ENCODE peak calls at places on chromosomes 5 and 9, in nine cellular contexts. One of them, this sample, is unnamed.
A peak's percentile ranks its signal among the peaks of the same experiment; 100 is the strongest.

GRCh38 chr5:148454576-148454975 is 70.8 kb downstream of the FBXO38 start:
- DNase-seq in caudate nucleus: no peak
- DNase-seq in left colon: no peak
- DNase-seq in tibial nerve: no peak
- DNase-seq in psoas muscle: no peak
- DNase-seq in stimulated activated CD4-positive, alpha-beta T cell treated with anti-CD3 and anti-CD28 coated beads, Interleukin-12 subunit alpha, Interleukin-12 subunit beta, amount 100 ng/mL, for 4 hours: no peak
- DNase-seq in epithelial cell of esophagus: no peak
- DNase-seq in T-helper 17 cell: no peak
- DNase-seq in stimulated activated CD8-positive, alpha-beta memory T cell treated with anti-CD3 and anti-CD28 coated beads, Interleukin-7, amount 100 ng/mL, for 24 hours: no peak
- DNase-seq in this sample: no peak

GRCh38 chr5:90709323-90710148 is 150.9 kb downstream of the ADGRV1 start:
- DNase-seq in caudate nucleus: no peak
- DNase-seq in left colon: peak; percentile 48
- DNase-seq in tibial nerve: peak; percentile 33
- DNase-seq in psoas muscle: no peak
- DNase-seq in stimulated activated CD4-positive, alpha-beta T cell treated with anti-CD3 and anti-CD28 coated beads, Interleukin-12 subunit alpha, Interleukin-12 subunit beta, amount 100 ng/mL, for 4 hours: no peak
- DNase-seq in epithelial cell of esophagus: peak; percentile 57
- DNase-seq in T-helper 17 cell: no peak
- DNase-seq in stimulated activated CD8-positive, alpha-beta memory T cell treated with anti-CD3 and anti-CD28 coated beads, Interleukin-7, amount 100 ng/mL, for 24 hours: no peak
- DNase-seq in this sample: no peak

GRCh38 chr9:85738509-85738908 is 3.2 kb downstream of the AGTPBP1 start:
- DNase-seq in caudate nucleus: no peak
- DNase-seq in left colon: no peak
- DNase-seq in tibial nerve: no peak
- DNase-seq in psoas muscle: no peak
- DNase-seq in stimulated activated CD4-positive, alpha-beta T cell treated with anti-CD3 and anti-CD28 coated beads, Interleukin-12 subunit alpha, Interleukin-12 subunit beta, amount 100 ng/mL, for 4 hours: no peak
- DNase-seq in epithelial cell of esophagus: no peak
- DNase-seq in T-helper 17 cell: no peak
- DNase-seq in stimulated activated CD8-positive, alpha-beta memory T cell treated with anti-CD3 and anti-CD28 coated beads, Interleukin-7, amount 100 ng/mL, for 24 hours: no peak
- DNase-seq in this sample: no peak

GRCh38 chr5:180026320-180026719 is 45.2 kb downstream of the RNF130 start:
- DNase-seq in caudate nucleus: no peak
- DNase-seq in left colon: no peak
- DNase-seq in tibial nerve: no peak
- DNase-seq in psoas muscle: no peak
- DNase-seq in stimulated activated CD4-positive, alpha-beta T cell treated with anti-CD3 and anti-CD28 coated beads, Interleukin-12 subunit alpha, Interleukin-12 subunit beta, amount 100 ng/mL, for 4 hours: no peak
- DNase-seq in epithelial cell of esophagus: peak; percentile 48
- DNase-seq in T-helper 17 cell: no peak
- DNase-seq in stimulated activated CD8-positive, alpha-beta memory T cell treated with anti-CD3 and anti-CD28 coated beads, Interleukin-7, amount 100 ng/mL, for 24 hours: no peak
- DNase-seq in this sample: no peak

GRCh38 chr5:45399041-45399440 is 297.1 kb downstream of the HCN1 start:
- DNase-seq in caudate nucleus: no peak
- DNase-seq in left colon: no peak
- DNase-seq in tibial nerve: no peak
- DNase-seq in psoas muscle: no peak
- DNase-seq in stimulated activated CD4-positive, alpha-beta T cell treated with anti-CD3 and anti-CD28 coated beads, Interleukin-12 subunit alpha, Interleukin-12 subunit beta, amount 100 ng/mL, for 4 hours: no peak
- DNase-seq in epithelial cell of esophagus: no peak
- DNase-seq in T-helper 17 cell: no peak
- DNase-seq in stimulated activated CD8-positive, alpha-beta memory T cell treated with anti-CD3 and anti-CD28 coated beads, Interleukin-7, amount 100 ng/mL, for 24 hours: no peak
- DNase-seq in this sample: no peak

GRCh38 chr9:469672-470040 is 255.0 kb downstream of the DOCK8 start:
- DNase-seq in caudate nucleus: no peak
- DNase-seq in left colon: peak; percentile 60
- DNase-seq in tibial nerve: peak; percentile 8
- DNase-seq in psoas muscle: peak; percentile 15
- DNase-seq in stimulated activated CD4-positive, alpha-beta T cell treated with anti-CD3 and anti-CD28 coated beads, Interleukin-12 subunit alpha, Interleukin-12 subunit beta, amount 100 ng/mL, for 4 hours: peak; percentile 8
- DNase-seq in epithelial cell of esophagus: peak; percentile 7
- DNase-seq in T-helper 17 cell: peak; percentile 4
- DNase-seq in stimulated activated CD8-positive, alpha-beta memory T cell treated with anti-CD3 and anti-CD28 coated beads, Interleukin-7, amount 100 ng/mL, for 24 hours: no peak
- DNase-seq in this sample: peak; percentile 71

GRCh38 chr5:92050970-92051369 is 667.9 kb upstream of the ARRDC3 start:
- DNase-seq in caudate nucleus: no peak
- DNase-seq in left colon: no peak
- DNase-seq in tibial nerve: no peak
- DNase-seq in psoas muscle: no peak
- DNase-seq in stimulated activated CD4-positive, alpha-beta T cell treated with anti-CD3 and anti-CD28 coated beads, Interleukin-12 subunit alpha, Interleukin-12 subunit beta, amount 100 ng/mL, for 4 hours: no peak
- DNase-seq in epithelial cell of esophagus: no peak
- DNase-seq in T-helper 17 cell: no peak
- DNase-seq in stimulated activated CD8-positive, alpha-beta memory T cell treated with anti-CD3 and anti-CD28 coated beads, Interleukin-7, amount 100 ng/mL, for 24 hours: no peak
- DNase-seq in this sample: no peak

GRCh38 chr5:172849636-172850453 is 15.8 kb downstream of the ERGIC1 start:
- DNase-seq in caudate nucleus: no peak
- DNase-seq in left colon: peak; percentile 77
- DNase-seq in tibial nerve: no peak
- DNase-seq in psoas muscle: peak; percentile 41
- DNase-seq in stimulated activated CD4-positive, alpha-beta T cell treated with anti-CD3 and anti-CD28 coated beads, Interleukin-12 subunit alpha, Interleukin-12 subunit beta, amount 100 ng/mL, for 4 hours: no peak
- DNase-seq in epithelial cell of esophagus: peak; percentile 81
- DNase-seq in T-helper 17 cell: no peak
- DNase-seq in stimulated activated CD8-positive, alpha-beta memory T cell treated with anti-CD3 and anti-CD28 coated beads, Interleukin-7, amount 100 ng/mL, for 24 hours: no peak
- DNase-seq in this sample: no peak

GRCh38 chr5:145846087-145846486 is 10.9 kb upstream of the PRELID2 start:
- DNase-seq in caudate nucleus: no peak
- DNase-seq in left colon: no peak
- DNase-seq in tibial nerve: no peak
- DNase-seq in psoas muscle: no peak
- DNase-seq in stimulated activated CD4-positive, alpha-beta T cell treated with anti-CD3 and anti-CD28 coated beads, Interleukin-12 subunit alpha, Interleukin-12 subunit beta, amount 100 ng/mL, for 4 hours: no peak
- DNase-seq in epithelial cell of esophagus: no peak
- DNase-seq in T-helper 17 cell: no peak
- DNase-seq in stimulated activated CD8-positive, alpha-beta memory T cell treated with anti-CD3 and anti-CD28 coated beads, Interleukin-7, amount 100 ng/mL, for 24 hours: no peak
- DNase-seq in this sample: no peak

GRCh38 chr5:93654676-93655075 is 71.7 kb downstream of the NR2F1 start:
- DNase-seq in caudate nucleus: no peak
- DNase-seq in left colon: no peak
- DNase-seq in tibial nerve: no peak
- DNase-seq in psoas muscle: no peak
- DNase-seq in stimulated activated CD4-positive, alpha-beta T cell treated with anti-CD3 and anti-CD28 coated beads, Interleukin-12 subunit alpha, Interleukin-12 subunit beta, amount 100 ng/mL, for 4 hours: no peak
- DNase-seq in epithelial cell of esophagus: peak; percentile 6
- DNase-seq in T-helper 17 cell: no peak
- DNase-seq in stimulated activated CD8-positive, alpha-beta memory T cell treated with anti-CD3 and anti-CD28 coated beads, Interleukin-7, amount 100 ng/mL, for 24 hours: no peak
- DNase-seq in this sample: no peak

GRCh38 chr9:110640736-110641135 is 27.9 kb upstream of the MUSK start:
- DNase-seq in caudate nucleus: peak; percentile 82
- DNase-seq in left colon: no peak
- DNase-seq in tibial nerve: no peak
- DNase-seq in psoas muscle: no peak
- DNase-seq in stimulated activated CD4-positive, alpha-beta T cell treated with anti-CD3 and anti-CD28 coated beads, Interleukin-12 subunit alpha, Interleukin-12 subunit beta, amount 100 ng/mL, for 4 hours: no peak
- DNase-seq in epithelial cell of esophagus: no peak
- DNase-seq in T-helper 17 cell: no peak
- DNase-seq in stimulated activated CD8-positive, alpha-beta memory T cell treated with anti-CD3 and anti-CD28 coated beads, Interleukin-7, amount 100 ng/mL, for 24 hours: no peak
- DNase-seq in this sample: no peak

GRCh38 chr5:92907914-92908606 is 673.0 kb downstream of the NR2F1-AS1 start:
- DNase-seq in caudate nucleus: no peak
- DNase-seq in left colon: no peak
- DNase-seq in tibial nerve: no peak
- DNase-seq in psoas muscle: no peak
- DNase-seq in stimulated activated CD4-positive, alpha-beta T cell treated with anti-CD3 and anti-CD28 coated beads, Interleukin-12 subunit alpha, Interleukin-12 subunit beta, amount 100 ng/mL, for 4 hours: no peak
- DNase-seq in epithelial cell of esophagus: no peak
- DNase-seq in T-helper 17 cell: no peak
- DNase-seq in stimulated activated CD8-positive, alpha-beta memory T cell treated with anti-CD3 and anti-CD28 coated beads, Interleukin-7, amount 100 ng/mL, for 24 hours: no peak
- DNase-seq in this sample: no peak

GRCh38 chr9:613771-614347 is 227.6 kb upstream of the DMRT1 start:
- DNase-seq in caudate nucleus: peak; percentile 76
- DNase-seq in left colon: peak; percentile 56
- DNase-seq in tibial nerve: peak; percentile 70
- DNase-seq in psoas muscle: peak; percentile 69
- DNase-seq in stimulated activated CD4-positive, alpha-beta T cell treated with anti-CD3 and anti-CD28 coated beads, Interleukin-12 subunit alpha, Interleukin-12 subunit beta, amount 100 ng/mL, for 4 hours: no peak
- DNase-seq in epithelial cell of esophagus: peak; percentile 84
- DNase-seq in T-helper 17 cell: no peak
- DNase-seq in stimulated activated CD8-positive, alpha-beta memory T cell treated with anti-CD3 and anti-CD28 coated beads, Interleukin-7, amount 100 ng/mL, for 24 hours: no peak
- DNase-seq in this sample: no peak

GRCh38 chr5:128579111-128579510 is 41.1 kb upstream of the FBN2 start:
- DNase-seq in caudate nucleus: no peak
- DNase-seq in left colon: no peak
- DNase-seq in tibial nerve: no peak
- DNase-seq in psoas muscle: no peak
- DNase-seq in stimulated activated CD4-positive, alpha-beta T cell treated with anti-CD3 and anti-CD28 coated beads, Interleukin-12 subunit alpha, Interleukin-12 subunit beta, amount 100 ng/mL, for 4 hours: no peak
- DNase-seq in epithelial cell of esophagus: peak; percentile 69
- DNase-seq in T-helper 17 cell: no peak
- DNase-seq in stimulated activated CD8-positive, alpha-beta memory T cell treated with anti-CD3 and anti-CD28 coated beads, Interleukin-7, amount 100 ng/mL, for 24 hours: no peak
- DNase-seq in this sample: no peak

GRCh38 chr5:135249658-135250057 is 149.4 kb downstream of the MACROH2A1 start:
- DNase-seq in caudate nucleus: no peak
- DNase-seq in left colon: no peak
- DNase-seq in tibial nerve: no peak
- DNase-seq in psoas muscle: no peak
- DNase-seq in stimulated activated CD4-positive, alpha-beta T cell treated with anti-CD3 and anti-CD28 coated beads, Interleukin-12 subunit alpha, Interleukin-12 subunit beta, amount 100 ng/mL, for 4 hours: no peak
- DNase-seq in epithelial cell of esophagus: no peak
- DNase-seq in T-helper 17 cell: no peak
- DNase-seq in stimulated activated CD8-positive, alpha-beta memory T cell treated with anti-CD3 and anti-CD28 coated beads, Interleukin-7, amount 100 ng/mL, for 24 hours: no peak
- DNase-seq in this sample: no peak

GRCh38 chr9:20544953-20545622 is 77.2 kb downstream of the MLLT3 start:
- DNase-seq in caudate nucleus: no peak
- DNase-seq in left colon: no peak
- DNase-seq in tibial nerve: no peak
- DNase-seq in psoas muscle: no peak
- DNase-seq in stimulated activated CD4-positive, alpha-beta T cell treated with anti-CD3 and anti-CD28 coated beads, Interleukin-12 subunit alpha, Interleukin-12 subunit beta, amount 100 ng/mL, for 4 hours: no peak
- DNase-seq in epithelial cell of esophagus: no peak
- DNase-seq in T-helper 17 cell: no peak
- DNase-seq in stimulated activated CD8-positive, alpha-beta memory T cell treated with anti-CD3 and anti-CD28 coated beads, Interleukin-7, amount 100 ng/mL, for 24 hours: no peak
- DNase-seq in this sample: no peak

GRCh38 chr5:97009212-97009898 is 73.5 kb downstream of the LNPEP start:
- DNase-seq in caudate nucleus: no peak
- DNase-seq in left colon: no peak
- DNase-seq in tibial nerve: peak; percentile 28
- DNase-seq in psoas muscle: no peak
- DNase-seq in stimulated activated CD4-positive, alpha-beta T cell treated with anti-CD3 and anti-CD28 coated beads, Interleukin-12 subunit alpha, Interleukin-12 subunit beta, amount 100 ng/mL, for 4 hours: no peak
- DNase-seq in epithelial cell of esophagus: peak; percentile 14
- DNase-seq in T-helper 17 cell: no peak
- DNase-seq in stimulated activated CD8-positive, alpha-beta memory T cell treated with anti-CD3 and anti-CD28 coated beads, Interleukin-7, amount 100 ng/mL, for 24 hours: no peak
- DNase-seq in this sample: no peak

GRCh38 chr5:140113699-140114263 is at the start of gene PURA:
- DNase-seq in caudate nucleus: peak; percentile 83
- DNase-seq in left colon: peak; percentile 97
- DNase-seq in tibial nerve: peak; percentile 96
- DNase-seq in psoas muscle: peak; percentile 96
- DNase-seq in stimulated activated CD4-positive, alpha-beta T cell treated with anti-CD3 and anti-CD28 coated beads, Interleukin-12 subunit alpha, Interleukin-12 subunit beta, amount 100 ng/mL, for 4 hours: peak; percentile 94
- DNase-seq in epithelial cell of esophagus: peak; percentile 96
- DNase-seq in T-helper 17 cell: peak; percentile 98
- DNase-seq in stimulated activated CD8-positive, alpha-beta memory T cell treated with anti-CD3 and anti-CD28 coated beads, Interleukin-7, amount 100 ng/mL, for 24 hours: peak; percentile 88
- DNase-seq in this sample: peak; percentile 97

This sample was measured in left lung.